ENCODE peak calls at places on chromosomes 12 and 14, in nine cellular contexts. J is activated T-cell treated with anti-CD3 and anti-CD28 coated beads, Interleukin-2, amount 50 U/mL, for 24 hours; I is HCT116; F is EL; U is NCI-H774; R is renal cortical epithelial cell; K is amniotic stem cell; H is GOT3; X is left ventricle myocardium inferior. S is an unnamed sample.

GRCh38 chr12:56143225-56143624 is 9.2 kb upstream of the MYL6B start:
- DNase-seq in X (no peak), J (no peak), U (no peak), H (no peak), K (no peak), R (no peak), F (no peak), I (no peak), S (no peak)

GRCh38 chr12:100555722-100556121 is 17.8 kb upstream of the GAS2L3 start:
- DNase-seq in K (no peak), R (peak), X (no peak), I (no peak), J (no peak), H (no peak), U (no peak), F (no peak), S (no peak)

GRCh38 chr12:15794836-15795235 is 5.6 kb upstream of the EPS8 start:
- DNase-seq in H (no peak), J (no peak), X (no peak), I (no peak), R (no peak), K (no peak), F (no peak), U (no peak), S (no peak)

GRCh38 chr12:117850048-117850447 is 118.7 kb downstream of the KSR2 start:
- DNase-seq in X (no peak), H (no peak), F (peak), U (peak), I (peak), J (no peak), R (peak), K (no peak), S (peak)

GRCh38 chr14:35963209-35963608 is 137.1 kb downstream of the BRMS1L start:
- DNase-seq in R (peak), J (no peak), I (peak), X (no peak), K (no peak), H (no peak), F (peak), U (no peak), S (no peak)

GRCh38 chr12:116879509-116880212 is 1.6 kb downstream of the HRK start:
- DNase-seq in K (no peak), X (no peak), J (peak), I (no peak), U (no peak), H (no peak), F (no peak), R (no peak), S (no peak)

GRCh38 chr14:25237845-25238244 is 187.9 kb upstream of the STXBP6 start:
- DNase-seq in J (no peak), K (no peak), H (no peak), U (no peak), X (no peak), F (peak), R (no peak), I (no peak), S (no peak)

GRCh38 chr14:101730626-101731186 is 30.8 kb upstream of the PPP2R5C start:
- DNase-seq in K (no peak), R (no peak), X (no peak), J (no peak), F (no peak), U (no peak), I (no peak), H (no peak), S (no peak)

GRCh38 chr14:55256586-55256985 is 14.6 kb upstream of the FBXO34 start:
- DNase-seq in J (no peak), R (no peak), H (no peak), K (no peak), U (no peak), X (no peak), F (no peak), I (no peak), S (no peak)

GRCh38 chr12:31368666-31369361 is 42.9 kb upstream of the SINHCAF start:
- DNase-seq in I (no peak), F (no peak), J (no peak), R (no peak), U (no peak), K (no peak), H (no peak), X (no peak), S (no peak)

GRCh38 chr12:30002677-30003076 is 218.9 kb upstream of the TMTC1 start:
- DNase-seq in J (no peak), F (no peak), K (no peak), R (no peak), U (no peak), X (no peak), H (no peak), I (no peak), S (no peak)

GRCh38 chr14:94462763-94463572 is 10.4 kb upstream of the SERPINA11 start:
- DNase-seq in H (no peak), I (no peak), F (no peak), U (no peak), R (no peak), J (no peak), K (no peak), X (no peak), S (no peak)

GRCh38 chr12:10243803-10244520 is 31.3 kb downstream of the GABARAPL1 start:
- DNase-seq in J (no peak), H (no peak), U (no peak), X (no peak), R (no peak), K (no peak), I (no peak), F (no peak), S (no peak)

GRCh38 chr12:89384050-89384749 is 31.9 kb upstream of the DUSP6 start:
- DNase-seq in H (no peak), R (peak), X (peak), J (no peak), I (no peak), K (peak), F (peak), U (no peak), S (no peak)

S was measured in H54.